ENCODE peak calls at places on chromosomes 13 and 19, in four cellular contexts. I is H9, K is GM12864, C is left lung. F is an unnamed sample.

GRCh38 chr13:99191900-99192399 is 8.7 kb upstream of the UBAC2 start:
- DNase-seq in I (no peak), K (no peak), C (no peak), F (no peak)

GRCh38 chr19:1278713-1279112 is 3.4 kb downstream of the FAM174C start:
- DNase-seq in I (no peak), K (no peak), C (no peak), F (no peak)

GRCh38 chr19:40530091-40530901 is 46.4 kb upstream of the SHKBP1 start:
- DNase-seq in I (peak; percentile 63), K (no peak), C (no peak), F (peak; percentile 58)

GRCh38 chr13:66446413-66446812 is 783.7 kb downstream of the PCDH9 start:
- DNase-seq in I (no peak), K (no peak), C (no peak), F (no peak)

GRCh38 chr13:23701646-23702045 is 131.4 kb downstream of the TNFRSF19 start:
- DNase-seq in I (no peak), K (no peak), C (peak; percentile 81), F (no peak)

GRCh38 chr13:52383362-52383761 is 22.6 kb downstream of the THSD1 start:
- DNase-seq in I (no peak), K (no peak), C (no peak), F (no peak)

GRCh38 chr13:99415851-99416331 is 85.4 kb upstream of the TM9SF2 start:
- DNase-seq in I (no peak), K (no peak), C (no peak), F (no peak)

GRCh38 chr13:29937836-29938235 is 87.4 kb upstream of the UBL3 start:
- DNase-seq in I (peak; percentile 48), K (no peak), C (no peak), F (no peak)

GRCh38 chr13:97724450-97724849 is 229.0 kb upstream of the IPO5 start:
- DNase-seq in I (no peak), K (no peak), C (no peak), F (no peak)

GRCh38 chr19:33005440-33005839 is 33.4 kb downstream of the FAAP24 start:
- DNase-seq in I (no peak), K (no peak), C (no peak), F (no peak)

GRCh38 chr19:14097532-14098151 is 7.1 kb upstream of the SAMD1 start:
- DNase-seq in I (no peak), K (no peak), C (no peak), F (no peak)
- TF ChIP-seq CTCF in I (peak; percentile 53), K (no peak), C (no peak), F (peak; percentile 16)

GRCh38 chr19:6359517-6359916 is 1.8 kb upstream of the CLPP start:
- DNase-seq in I (no peak), K (no peak), C (no peak), F (no peak)
- TF ChIP-seq CTCF in I (no peak), K (no peak), C (no peak), F (no peak)

DNA sequence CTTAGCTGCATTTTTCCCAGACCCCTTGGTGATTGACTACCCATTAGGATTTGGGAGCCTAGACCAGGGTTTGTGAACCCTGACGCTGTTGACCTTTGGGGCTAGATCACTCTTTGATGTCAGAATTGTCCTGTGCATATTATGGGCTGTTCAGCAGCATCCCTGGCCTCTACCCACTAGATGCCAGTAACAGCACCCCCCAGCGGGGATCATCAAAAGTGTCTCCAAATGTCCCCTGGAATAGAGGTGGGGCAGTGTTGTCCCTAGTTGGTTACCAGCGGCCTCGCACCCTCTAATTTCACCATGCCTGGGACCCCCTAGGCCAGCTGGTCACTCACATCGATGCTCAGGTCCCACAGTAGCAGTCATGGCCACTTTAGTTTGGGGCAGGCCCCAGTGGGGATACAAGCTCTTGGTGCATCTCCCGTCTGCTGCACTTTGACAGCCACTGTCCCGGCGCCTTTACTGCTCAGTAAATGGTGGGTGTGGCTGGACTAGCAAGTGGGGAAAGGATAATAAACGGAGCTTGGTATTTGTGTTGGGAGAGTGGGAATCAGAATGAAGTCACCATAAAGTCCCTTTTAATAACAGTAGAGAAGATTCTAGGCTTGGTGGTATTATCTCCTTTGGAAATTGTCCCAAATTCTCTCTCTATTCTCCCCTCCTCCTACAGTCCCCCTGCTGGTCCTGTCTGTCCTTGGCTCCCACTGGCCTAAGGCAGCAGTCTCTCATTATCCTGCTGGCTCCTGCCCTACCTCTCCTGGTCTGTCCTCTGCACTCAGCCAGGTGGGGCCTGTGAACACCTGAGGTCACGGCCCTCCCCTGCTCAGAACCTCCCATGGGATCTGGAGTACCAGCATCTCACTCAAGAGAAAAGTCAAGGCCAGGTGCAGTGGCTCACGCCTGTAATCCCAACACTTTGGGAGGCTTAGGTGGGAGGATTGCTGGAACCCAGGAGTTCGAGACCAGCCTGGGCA is 80.6 kb downstream of the SIPA1L3 start:
- DNase-seq in I (peak; percentile 66), K (no peak), C (no peak), F (no peak)
- TF ChIP-seq CTCF in I (peak; percentile 69), K (peak; percentile 36), C (no peak), F (peak; percentile 31)

GRCh38 chr19:50703915-50704548 is 15.6 kb downstream of the SHANK1 start:
- DNase-seq in I (peak; percentile 71), K (no peak), C (no peak), F (no peak)
- TF ChIP-seq CTCF in I (peak; percentile 59), K (no peak), C (no peak), F (peak; percentile 35)

GRCh38 chr13:26971990-26972888 is 199.4 kb downstream of the USP12 start:
- DNase-seq in I (peak; percentile 83), K (no peak), C (no peak), F (no peak)
- TF ChIP-seq CTCF in I (peak; percentile 69), K (peak; percentile 72), C (peak; percentile 11), F (peak; percentile 43)

GRCh38 chr19:17780781-17781180 is 14.2 kb upstream of the B3GNT3 start:
- DNase-seq in I (no peak), K (no peak), C (no peak), F (no peak)

GRCh38 chr19:17779281-17779930 is 15.5 kb upstream of the B3GNT3 start:
- DNase-seq in I (peak; percentile 93), K (no peak), C (no peak), F (peak; percentile 20)

GRCh38 chr19:17788632-17789031 is 6.3 kb upstream of the B3GNT3 start:
- DNase-seq in I (no peak), K (no peak), C (no peak), F (no peak)

GRCh38 chr19:17787274-17787913 is 7.5 kb upstream of the B3GNT3 start:
- DNase-seq in I (no peak), K (no peak), C (no peak), F (no peak)

DNA sequence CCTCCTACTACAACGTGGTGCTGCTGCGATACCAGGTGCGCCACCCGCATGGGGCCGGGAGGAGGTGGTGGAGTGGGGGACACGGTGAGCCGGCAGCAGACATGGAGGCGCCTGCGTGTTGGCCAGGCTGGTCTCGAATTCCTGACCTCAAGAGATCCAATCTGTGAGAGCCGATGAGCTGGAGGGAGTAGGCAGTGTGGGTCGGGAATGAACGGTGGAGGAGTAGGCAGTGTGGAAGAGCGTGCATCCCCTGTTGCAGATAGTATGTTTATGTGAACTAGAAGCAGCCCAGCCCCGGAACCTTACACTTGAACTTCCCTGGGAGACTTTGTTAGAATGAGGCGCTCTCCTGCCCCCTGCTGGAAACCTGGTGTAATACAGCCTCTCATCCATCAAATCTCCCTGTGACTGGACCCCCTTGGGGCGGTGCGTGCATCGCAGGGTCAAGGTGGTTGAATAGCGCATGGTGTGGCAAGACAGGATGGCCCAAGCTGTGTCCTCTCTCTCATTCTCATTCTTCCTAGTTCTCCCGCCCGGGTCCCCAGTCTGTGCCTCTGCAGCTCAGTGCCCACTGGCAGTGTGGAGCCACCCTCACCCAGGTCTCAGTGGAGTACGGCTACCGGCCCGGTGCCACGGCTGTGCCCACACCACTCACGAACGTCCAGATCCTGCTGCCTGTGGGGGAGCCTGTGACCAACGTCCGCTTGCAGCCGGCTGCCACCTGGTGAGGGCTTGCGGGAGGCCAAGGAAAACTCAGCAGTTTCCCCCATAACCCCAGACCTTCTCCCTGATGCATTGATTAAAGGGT is 10.5 kb upstream of the B3GNT3 start:
- DNase-seq in I (peak; percentile 83), K (peak; percentile 27), C (no peak), F (peak; percentile 81)
- TF ChIP-seq CTCF in I (peak; percentile 90), K (peak; percentile 93), C (peak; percentile 77), F (peak; percentile 87)